ENCODE peak calls at places on chromosomes 2 and 18, in four cellular contexts. Q is T-helper 2 cell; U is naive thymus-derived CD4-positive, alpha-beta T cell; F is activated CD8-positive, alpha-beta memory T cell treated with anti-CD3 and anti-CD28 coated beads, Interleukin-2, amount 50 U/mL, for 4 hours. M is an unnamed sample.

GRCh38 chr2:194104687-194105086 is 1552.3 kb upstream of the SLC39A10 start:
- DNase-seq in Q (no peak), U (no peak), F (no peak), M (no peak)

GRCh38 chr2:217803639-217803932 is 199.2 kb downstream of the TNS1 start:
- DNase-seq in Q (no peak), U (no peak), F (no peak), M (no peak)

GRCh38 chr2:64063454-64063853 is 44.2 kb upstream of the VPS54 start:
- DNase-seq in Q (no peak), U (no peak), F (no peak), M (no peak)

GRCh38 chr18:64966667-64967066 is 784.1 kb upstream of the CDH7 start:
- DNase-seq in Q (no peak), U (no peak), F (no peak), M (no peak)

GRCh38 chr2:19592197-19592596 is 233.8 kb upstream of the OSR1 start:
- DNase-seq in Q (no peak), U (no peak), F (no peak), M (no peak)

GRCh38 chr18:57447154-57447621 is 12.0 kb downstream of the ONECUT2 start:
- DNase-seq in Q (no peak), U (no peak), F (no peak), M (no peak)

GRCh38 chr2:102193074-102193473 is 6.3 kb downstream of the IL1RL2 start:
- DNase-seq in Q (no peak), U (no peak), F (no peak), M (no peak)

GRCh38 chr2:182144039-182144779 is 158.6 kb downstream of the PPP1R1C start:
- DNase-seq in Q (no peak), U (no peak), F (no peak), M (no peak)

GRCh38 chr2:212465456-212465855 is 73.1 kb downstream of the ERBB4 start:
- DNase-seq in Q (no peak), U (no peak), F (no peak), M (no peak)

GRCh38 chr18:35590935-35591334 is 9.4 kb downstream of the GALNT1 start:
- DNase-seq in Q (no peak), U (no peak), F (no peak), M (no peak)

GRCh38 chr18:62957885-62958472 is 242.6 kb downstream of the PHLPP1 start:
- DNase-seq in Q (no peak), U (peak; percentile 21), F (no peak), M (no peak)

GRCh38 chr2:126858436-126858835 is 40.3 kb upstream of the TEX51 start:
- DNase-seq in Q (no peak), U (no peak), F (no peak), M (no peak)

GRCh38 chr2:121297217-121297830 is 12.3 kb upstream of the TFCP2L1 start:
- DNase-seq in Q (no peak), U (no peak), F (no peak), M (no peak)

GRCh38 chr2:65075605-65076344 is 19.6 kb downstream of the CEP68 start:
- DNase-seq in Q (no peak), U (no peak), F (no peak), M (no peak)

GRCh38 chr2:70161069-70161534 is 29.7 kb downstream of the C2orf42 start:
- DNase-seq in Q (no peak), U (peak; percentile 43), F (no peak), M (no peak)

GRCh38 chr2:235505210-235505741 is 11.4 kb downstream of the AGAP1 start:
- DNase-seq in Q (no peak), U (no peak), F (no peak), M (no peak)

GRCh38 chr2:67322361-67323001 is 74.7 kb upstream of the ETAA1 start:
- DNase-seq in Q (no peak), U (no peak), F (no peak), M (no peak)